ENCODE peak calls at places on chromosomes 4 and X, in ten cellular contexts. I is HCT116, C is GM12891, F is tibial nerve, Q is thyroid gland, G is lower leg skin, K is uterus, Z is body of pancreas, E is ovary, S is IMR-90. B is an unnamed sample.

GRCh38 chr4:146407669-146408084 is 114.1 kb downstream of the SLC10A7 start:
- DNase-seq in I (no peak), C (no peak), F (no peak), Q (no peak), G (no peak), K (no peak), Z (no peak), E (no peak), S (peak), B (no peak)

GRCh38 chrX:48676893-48677270 is 6.7 kb upstream of the WAS start:
- DNase-seq in I (no peak), C (no peak), F (no peak), Q (no peak), G (no peak), K (no peak), Z (no peak), E (no peak), S (no peak), B (no peak)

GRCh38 chrX:104113237-104113965 is 1.1 kb downstream of the ZCCHC18 start:
- DNase-seq in I (no peak), C (peak), F (peak), Q (peak), G (no peak), K (peak), Z (peak), E (peak), S (peak), B (peak)

GRCh38 chr4:109576462-109576861 is 16.4 kb downstream of the MCUB start:
- DNase-seq in I (no peak), C (no peak), F (no peak), Q (no peak), G (no peak), K (peak), Z (no peak), E (no peak), S (peak), B (no peak)

GRCh38 chr4:73740353-73740778 is at the start of gene CXCL8:
- DNase-seq in I (peak), C (no peak), F (peak), Q (peak), G (peak), K (peak), Z (peak), E (peak), S (peak), B (peak)

GRCh38 chr4:78213218-78213617 is 156.1 kb downstream of the FRAS1 start:
- DNase-seq in I (no peak), C (no peak), F (no peak), Q (peak), G (no peak), K (no peak), Z (peak), E (no peak), S (no peak), B (no peak)

GRCh38 chr4:174490356-174490969 is 31.8 kb downstream of the HPGD start:
- DNase-seq in I (no peak), C (no peak), F (no peak), Q (no peak), G (no peak), K (no peak), Z (no peak), E (no peak), S (peak), B (no peak)

GRCh38 chrX:8366491-8366890 is 98.1 kb upstream of the VCX3B start:
- DNase-seq in I (no peak), C (no peak), F (no peak), Q (no peak), G (no peak), K (no peak), Z (no peak), E (no peak), S (no peak), B (no peak)

GRCh38 chrX:10811093-10811492 is 190.7 kb upstream of the MID1 start:
- DNase-seq in I (no peak), C (no peak), F (no peak), Q (no peak), G (no peak), K (no peak), Z (no peak), E (no peak), S (peak), B (no peak)

GRCh38 chrX:41381685-41382084 is 47.7 kb downstream of the DDX3X start:
- DNase-seq in I (peak), C (no peak), F (no peak), Q (peak), G (peak), K (peak), Z (no peak), E (no peak), S (peak), B (peak)

GRCh38 chr4:101366331-101366730 is 19.0 kb upstream of the PPP3CA start:
- DNase-seq in I (no peak), C (no peak), F (no peak), Q (no peak), G (no peak), K (no peak), Z (no peak), E (no peak), S (peak), B (no peak)

GRCh38 chr4:72969957-72970356 is 99.6 kb downstream of the COX18 start:
- DNase-seq in I (no peak), C (no peak), F (no peak), Q (peak), G (no peak), K (no peak), Z (no peak), E (no peak), S (peak), B (no peak)

GRCh38 chr4:14070289-14070880 is 442.9 kb upstream of the BOD1L1 start:
- DNase-seq in I (no peak), C (no peak), F (no peak), Q (no peak), G (no peak), K (no peak), Z (no peak), E (no peak), S (no peak), B (no peak)

GRCh38 chrX:16544969-16545368 is 105.0 kb upstream of the S100G start:
- DNase-seq in I (no peak), C (no peak), F (no peak), Q (no peak), G (no peak), K (no peak), Z (no peak), E (no peak), S (no peak), B (no peak)

GRCh38 chr4:4428966-4429875 is 42.3 kb downstream of the NSG1 start:
- DNase-seq in I (no peak), C (no peak), F (no peak), Q (no peak), G (no peak), K (no peak), Z (no peak), E (no peak), S (no peak), B (no peak)

GRCh38 chrX:135625995-135626394 is 87.4 kb upstream of the CT45A1 start:
- DNase-seq in I (peak), C (no peak), F (no peak), Q (no peak), G (no peak), K (no peak), Z (no peak), E (no peak), S (no peak), B (no peak)

GRCh38 chr4:14177987-14178386 is 550.5 kb upstream of the BOD1L1 start:
- DNase-seq in I (no peak), C (no peak), F (no peak), Q (no peak), G (no peak), K (no peak), Z (no peak), E (no peak), S (no peak), B (no peak)

GRCh38 chr4:104393649-104394048 is 101.0 kb downstream of the CXXC4 start:
- DNase-seq in I (no peak), C (no peak), F (no peak), Q (no peak), G (no peak), K (no peak), Z (no peak), E (no peak), S (no peak), B (no peak)

GRCh38 chr4:6332042-6332668 is 62.5 kb downstream of the WFS1 start:
- DNase-seq in I (no peak), C (no peak), F (no peak), Q (peak), G (no peak), K (no peak), Z (peak), E (no peak), S (peak), B (peak)

GRCh38 chr4:159764343-159764952 is 661.6 kb downstream of the RAPGEF2 start:
- DNase-seq in I (peak), C (peak), F (no peak), Q (no peak), G (no peak), K (no peak), Z (peak), E (no peak), S (no peak), B (no peak)

GRCh38 chr4:82710202-82710929 is 88.2 kb downstream of the SCD5 start:
- DNase-seq in I (no peak), C (no peak), F (no peak), Q (no peak), G (no peak), K (no peak), Z (no peak), E (no peak), S (no peak), B (no peak)

GRCh38 chr4:106238819-106239420 is 77.1 kb downstream of the TBCK start:
- DNase-seq in I (peak), C (peak), F (no peak), Q (no peak), G (no peak), K (no peak), Z (peak), E (no peak), S (peak), B (peak)

GRCh38 chr4:184649026-184649970 is at the start of the genes CASP3 and PRIMPOL:
- DNase-seq in I (peak), C (peak), F (peak), Q (peak), G (peak), K (peak), Z (peak), E (peak), S (peak), B (peak)
- TF ChIP-seq POLR2A in I (peak), C (peak), F (peak), Q (peak), G (peak), K (peak), Z (peak), E (peak), S (peak), B (peak)

DNA sequence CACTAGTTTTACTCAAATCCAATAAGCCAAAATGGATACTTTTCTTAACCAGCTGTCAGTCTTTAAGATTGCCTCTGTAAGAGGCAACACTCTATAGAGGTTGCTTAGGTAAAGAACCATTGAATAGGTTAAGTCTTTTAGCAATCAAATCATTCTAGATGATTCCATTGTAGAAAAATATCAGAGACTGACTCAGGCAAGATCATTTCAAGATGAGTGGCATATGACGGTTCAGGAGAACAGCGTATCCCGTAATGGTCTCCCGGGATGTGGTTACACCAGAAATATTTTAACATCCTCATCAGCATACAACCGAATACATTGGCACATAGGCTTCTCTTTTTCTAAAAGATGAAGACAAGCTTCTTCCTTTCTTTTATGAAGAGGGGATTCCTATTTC is 641.7 kb upstream of the AGA start:
- DNase-seq in I (no peak), C (no peak), F (no peak), Q (no peak), G (no peak), K (no peak), Z (no peak), E (no peak), S (no peak), B (no peak)
- TF ChIP-seq POLR2A in I (no peak), C (no peak), F (no peak), Q (no peak), G (no peak), K (no peak), Z (no peak), E (no peak), S (no peak), B (no peak)

GRCh38 chr4:74931386-74931785 is 1.5 kb upstream of the PARM1 start:
- DNase-seq in I (no peak), C (no peak), F (no peak), Q (no peak), G (no peak), K (no peak), Z (no peak), E (no peak), S (no peak), B (no peak)

GRCh38 chr4:74932010-74932409 is 906 bp upstream of the PARM1 start:
- DNase-seq in I (no peak), C (no peak), F (no peak), Q (no peak), G (no peak), K (no peak), Z (no peak), E (no peak), S (no peak), B (no peak)

GRCh38 chr4:74934016-74934821 is 1.3 kb downstream of the PARM1 start:
- DNase-seq in I (no peak), C (no peak), F (no peak), Q (peak), G (no peak), K (peak), Z (peak), E (peak), S (peak), B (no peak)

GRCh38 chr4:74933562-74934015 is 673 bp downstream of the PARM1 start:
- DNase-seq in I (no peak), C (peak), F (no peak), Q (peak), G (no peak), K (peak), Z (peak), E (no peak), S (no peak), B (no peak)

DNA sequence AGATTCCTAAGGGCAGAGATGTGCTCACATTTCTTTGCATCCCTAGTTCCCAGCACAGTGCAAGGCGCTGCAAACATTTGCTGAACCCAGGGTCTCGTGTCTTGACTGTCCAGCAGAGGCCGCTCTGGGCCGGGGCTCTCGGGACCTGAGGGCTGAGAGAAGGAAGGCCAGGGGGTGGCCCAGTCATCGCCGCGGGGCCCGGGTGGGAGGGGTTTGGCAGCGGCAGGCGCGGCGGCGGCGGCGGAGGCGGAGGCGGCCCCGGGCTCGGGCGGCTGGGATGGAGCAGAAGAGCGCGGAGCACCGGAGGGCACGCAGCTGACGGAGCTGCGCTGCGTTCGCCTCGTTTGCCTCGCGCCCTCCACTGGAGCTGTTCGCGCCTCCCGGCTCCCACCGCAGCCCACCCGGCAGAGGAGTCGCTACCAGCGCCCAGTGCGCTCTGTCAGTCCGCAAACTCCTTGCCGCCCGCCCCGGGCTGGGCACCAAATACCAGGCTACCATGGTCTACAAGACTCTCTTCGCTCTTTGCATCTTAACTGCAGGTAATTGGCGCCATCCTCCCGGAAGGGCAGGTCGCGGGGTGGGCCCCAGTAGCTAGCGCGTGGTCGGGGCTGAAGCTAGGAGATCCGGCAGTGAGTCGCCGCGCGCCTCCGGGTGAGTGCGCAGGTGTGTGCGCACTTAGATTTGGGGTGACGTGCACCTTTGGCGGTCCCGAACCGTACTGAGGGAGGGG is at the start of gene PARM1:
- DNase-seq in I (peak), C (peak), F (peak), Q (peak), G (peak), K (peak), Z (peak), E (peak), S (peak), B (no peak)
- TF ChIP-seq POLR2A in I (no peak), C (no peak), F (no peak), Q (peak), G (no peak), K (peak), Z (peak), E (peak), S (no peak), B (no peak)

GRCh38 chrX:118495958-118496762 is 545 bp downstream of the DOCK11 start:
- DNase-seq in I (no peak), C (no peak), F (no peak), Q (peak), G (peak), K (peak), Z (peak), E (peak), S (no peak), B (peak)

GRCh38 chrX:118497180-118497814 is 1.7 kb downstream of the DOCK11 start:
- DNase-seq in I (no peak), C (no peak), F (no peak), Q (peak), G (no peak), K (no peak), Z (no peak), E (no peak), S (no peak), B (no peak)

GRCh38 chrX:118493653-118494297 is 1.8 kb upstream of the DOCK11 start:
- DNase-seq in I (no peak), C (no peak), F (no peak), Q (no peak), G (peak), K (no peak), Z (no peak), E (no peak), S (no peak), B (no peak)

GRCh38 chrX:118496763-118497079 is 1.1 kb downstream of the DOCK11 start:
- DNase-seq in I (no peak), C (no peak), F (no peak), Q (peak), G (no peak), K (no peak), Z (no peak), E (no peak), S (no peak), B (peak)

DNA sequence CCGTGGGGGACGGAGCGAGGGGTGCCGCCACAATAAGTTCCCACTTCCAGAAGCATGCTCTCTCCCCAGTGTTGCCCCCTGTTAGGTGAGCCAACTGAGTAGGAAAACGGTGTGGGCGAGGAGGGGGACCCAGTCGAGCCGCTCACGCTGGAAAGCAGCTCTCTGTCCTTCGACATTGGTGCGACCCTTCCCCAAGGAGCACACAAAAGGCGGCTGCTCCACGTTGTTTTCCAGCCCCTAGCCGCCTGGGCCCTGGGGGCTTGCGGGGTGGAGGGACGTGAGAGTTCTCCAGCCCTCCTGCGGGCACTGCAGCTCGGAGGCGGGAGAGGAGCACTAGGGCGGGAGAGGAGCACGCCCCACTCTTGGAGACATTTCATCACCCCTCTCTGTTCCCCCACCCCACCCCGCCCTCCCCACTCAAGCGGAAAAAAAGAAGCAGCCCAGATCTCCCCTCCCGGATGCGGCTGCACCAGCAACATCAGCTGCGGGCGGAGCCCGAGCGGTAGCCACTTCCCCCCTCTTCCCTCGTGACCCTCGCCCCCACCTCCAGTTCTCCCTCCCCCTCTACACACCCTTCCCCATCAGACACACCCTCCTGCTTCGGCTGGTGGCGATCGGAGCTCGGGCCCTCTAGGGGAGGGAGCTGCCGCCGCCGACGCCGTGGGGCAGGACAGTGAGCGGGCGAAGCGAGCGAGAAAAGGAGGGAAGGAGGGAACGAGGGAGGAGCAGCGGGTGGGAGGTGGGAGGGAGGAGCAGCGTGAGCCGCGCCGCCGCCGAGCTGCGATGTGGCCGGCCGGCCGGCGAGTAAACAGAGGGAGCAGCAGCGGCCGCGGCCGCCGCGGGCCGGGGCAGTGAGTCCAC is at the start of gene DOCK11:
- DNase-seq in I (no peak), C (peak), F (peak), Q (peak), G (peak), K (peak), Z (peak), E (peak), S (peak), B (peak)
- TF ChIP-seq POLR2A in I (no peak), C (no peak), F (no peak), Q (peak), G (no peak), K (peak), Z (no peak), E (no peak), S (no peak), B (peak)

GRCh38 chrX:53091354-53091753 is 2.6 kb upstream of the KANTR start:
- DNase-seq in I (no peak), C (no peak), F (no peak), Q (no peak), G (peak), K (no peak), Z (no peak), E (peak), S (no peak), B (no peak)

GRCh38 chrX:53095796-53096195 is 1.9 kb downstream of the KANTR start:
- DNase-seq in I (no peak), C (no peak), F (no peak), Q (no peak), G (no peak), K (no peak), Z (no peak), E (no peak), S (no peak), B (no peak)

GRCh38 chrX:53094584-53094908 is 604 bp downstream of the KANTR start:
- DNase-seq in I (no peak), C (no peak), F (no peak), Q (no peak), G (no peak), K (no peak), Z (no peak), E (no peak), S (no peak), B (no peak)

GRCh38 chrX:53093177-53093655 is 726 bp upstream of the KANTR start:
- DNase-seq in I (peak), C (peak), F (peak), Q (peak), G (peak), K (peak), Z (peak), E (peak), S (peak), B (no peak)

DNA sequence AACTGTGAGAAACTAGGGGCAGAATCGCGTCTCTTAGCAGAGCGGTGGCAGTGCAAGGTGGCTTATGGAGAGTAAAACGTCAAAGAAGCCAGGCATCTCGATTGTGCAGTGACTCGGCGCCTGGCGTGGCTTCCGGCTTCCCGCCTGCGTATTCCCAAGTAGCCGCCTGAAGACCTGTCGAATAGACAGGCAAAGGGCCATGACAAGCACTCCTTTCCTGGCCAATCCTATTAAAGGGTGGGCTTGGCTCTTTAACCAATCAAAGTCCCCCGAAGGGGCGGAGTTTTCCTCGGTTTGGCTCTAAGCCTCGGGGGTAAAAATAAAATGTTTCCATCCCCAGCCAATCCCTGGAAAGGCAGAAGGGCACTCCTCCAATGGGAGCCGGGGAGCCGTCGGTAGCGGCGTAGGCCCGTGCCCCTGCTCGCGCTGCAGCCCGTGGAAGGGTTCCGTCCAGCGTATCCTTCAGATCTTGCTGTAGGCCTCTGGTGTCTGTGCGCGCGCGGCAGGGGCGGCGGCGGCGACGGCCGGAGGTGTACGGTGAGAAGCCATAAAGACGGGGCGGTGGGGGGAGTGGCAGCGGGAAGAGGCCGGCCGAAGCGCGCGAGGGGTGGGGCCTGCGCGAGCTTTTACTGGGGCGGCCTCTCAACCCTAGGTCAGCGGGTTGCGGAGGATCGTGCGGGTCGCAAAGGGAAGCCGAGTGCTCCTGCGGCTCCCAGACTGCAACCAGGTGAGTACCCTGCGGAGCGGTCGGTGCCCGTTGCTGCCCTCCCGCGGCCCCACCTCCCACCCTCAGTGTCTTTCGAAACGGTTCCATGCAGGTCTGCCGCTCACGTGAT is at the start of gene KANTR:
- DNase-seq in I (peak), C (peak), F (peak), Q (peak), G (peak), K (peak), Z (peak), E (peak), S (peak), B (peak)
- TF ChIP-seq POLR2A in I (no peak), C (no peak), F (peak), Q (peak), G (no peak), K (peak), Z (peak), E (peak), S (no peak), B (peak)